ENCODE peak calls at places on chromosomes 1 and 21, in nine cellular contexts. I is uterus; F is mesendoderm; V is upper lobe of right lung; O is right atrium auricular region; J is CD8-positive, alpha-beta T cell; M is WERI-Rb-1; N is aorta; C is CD4-positive, CD25-positive, alpha-beta regulatory T cell. Q is an unnamed sample.
A peak's percentile ranks its signal among the peaks of the same experiment; 100 is the strongest.

GRCh38 chr1:197981546-197981945 is 64.4 kb downstream of the LHX9 start:
- DNase-seq in I (no peak), F (no peak), V (no peak), O (no peak), J (no peak), M (no peak), N (no peak), C (no peak), Q (no peak)

GRCh38 chr21:17818158-17819113 is 720 bp downstream of the C21orf91 start:
- DNase-seq in I (peak; percentile 26), F (peak; percentile 73), V (peak; percentile 79), O (no peak), J (peak; percentile 79), M (peak; percentile 27), N (peak; percentile 88), C (peak; percentile 69), Q (no peak)

GRCh38 chr1:12658531-12659453 is 14.9 kb downstream of the AADACL4 start:
- DNase-seq in I (peak; percentile 68), F (peak; percentile 87), V (peak; percentile 67), O (peak; percentile 85), J (peak; percentile 83), M (peak; percentile 79), N (peak; percentile 87), C (peak; percentile 66), Q (peak; percentile 63)

GRCh38 chr1:12678350-12678749 is 34.5 kb downstream of the AADACL4 start:
- DNase-seq in I (no peak), F (no peak), V (no peak), O (no peak), J (no peak), M (no peak), N (no peak), C (no peak), Q (no peak)

GRCh38 chr1:200625381-200625824 is 4.9 kb upstream of the KIF14 start:
- DNase-seq in I (no peak), F (peak; percentile 22), V (no peak), O (no peak), J (no peak), M (no peak), N (no peak), C (peak; percentile 64), Q (no peak)

GRCh38 chr1:222995230-222995580 is 147.8 kb downstream of the TLR5 start:
- DNase-seq in I (no peak), F (peak; percentile 75), V (no peak), O (no peak), J (no peak), M (no peak), N (no peak), C (no peak), Q (no peak)

GRCh38 chr1:66503841-66504470 is 30.0 kb upstream of the SGIP1 start:
- DNase-seq in I (peak; percentile 14), F (peak; percentile 73), V (no peak), O (no peak), J (no peak), M (peak; percentile 62), N (no peak), C (peak; percentile 48), Q (no peak)

GRCh38 chr1:151494741-151495281 is 16.4 kb upstream of the CGN start:
- DNase-seq in I (no peak), F (peak; percentile 85), V (no peak), O (no peak), J (no peak), M (no peak), N (no peak), C (no peak), Q (no peak)

GRCh38 chr1:53446051-53446450 is 13.1 kb upstream of the DMRTB1 start:
- DNase-seq in I (no peak), F (no peak), V (no peak), O (no peak), J (no peak), M (no peak), N (no peak), C (no peak), Q (no peak)

GRCh38 chr1:114702699-114703098 is 7.4 kb upstream of the AMPD1 start:
- DNase-seq in I (no peak), F (no peak), V (no peak), O (no peak), J (no peak), M (no peak), N (no peak), C (no peak), Q (no peak)

GRCh38 chr1:114703242-114703641 is 7.9 kb upstream of the AMPD1 start:
- DNase-seq in I (no peak), F (no peak), V (no peak), O (no peak), J (no peak), M (no peak), N (no peak), C (no peak), Q (no peak)

GRCh38 chr1:114712987-114713386 is 3.6 kb downstream of the NRAS start:
- DNase-seq in I (no peak), F (no peak), V (no peak), O (no peak), J (no peak), M (no peak), N (no peak), C (no peak), Q (no peak)

GRCh38 chr1:114710360-114710759 is 6.2 kb downstream of the NRAS start:
- DNase-seq in I (no peak), F (no peak), V (no peak), O (no peak), J (no peak), M (no peak), N (no peak), C (no peak), Q (no peak)

GRCh38 chr1:114707604-114708003 is 9.0 kb downstream of the NRAS start:
- DNase-seq in I (no peak), F (no peak), V (no peak), O (no peak), J (no peak), M (no peak), N (no peak), C (no peak), Q (no peak)
- H3K36me3 ChIP-seq in I (no peaks in the 10 kb centered on the region), F (peaks cover 9% of the 10 kb centered on the region), V (peaks cover 75% of the 10 kb centered on the region), O (peaks cover 58% of the 10 kb centered on the region), J (peaks cover 24% of the 10 kb centered on the region), M (peaks cover 62% of the 10 kb centered on the region), N (no peaks in the 10 kb centered on the region), C (peaks cover 67% of the 10 kb centered on the region), Q (no peaks in the 10 kb centered on the region)

GRCh38 chr1:112672842-112673241 is 1.6 kb upstream of the MOV10 start:
- DNase-seq in I (no peak), F (no peak), V (no peak), O (no peak), J (no peak), M (no peak), N (no peak), C (no peak), Q (no peak)
- H3K36me3 ChIP-seq in I (no peaks in the 10 kb centered on the region), F (no peaks in the 10 kb centered on the region), V (peaks cover 41% of the 10 kb centered on the region), O (peaks cover 22% of the 10 kb centered on the region), J (peaks cover 14% of the 10 kb centered on the region), M (peaks cover 26% of the 10 kb centered on the region), N (no peaks in the 10 kb centered on the region), C (peaks cover 31% of the 10 kb centered on the region), Q (peaks cover 3% of the 10 kb centered on the region)

GRCh38 chr1:116265931-116266863 is 106.8 kb upstream of the ATP1A1 start:
- DNase-seq in I (no peak), F (no peak), V (no peak), O (no peak), J (no peak), M (peak; percentile 59), N (no peak), C (no peak), Q (no peak)
- H3K36me3 ChIP-seq in I (no peaks in the 10 kb centered on the region), F (no peaks in the 10 kb centered on the region), V (no peaks in the 10 kb centered on the region), O (no peaks in the 10 kb centered on the region), J (no peaks in the 10 kb centered on the region), M (no peaks in the 10 kb centered on the region), N (no peaks in the 10 kb centered on the region), C (no peaks in the 10 kb centered on the region), Q (no peaks in the 10 kb centered on the region)

DNA sequence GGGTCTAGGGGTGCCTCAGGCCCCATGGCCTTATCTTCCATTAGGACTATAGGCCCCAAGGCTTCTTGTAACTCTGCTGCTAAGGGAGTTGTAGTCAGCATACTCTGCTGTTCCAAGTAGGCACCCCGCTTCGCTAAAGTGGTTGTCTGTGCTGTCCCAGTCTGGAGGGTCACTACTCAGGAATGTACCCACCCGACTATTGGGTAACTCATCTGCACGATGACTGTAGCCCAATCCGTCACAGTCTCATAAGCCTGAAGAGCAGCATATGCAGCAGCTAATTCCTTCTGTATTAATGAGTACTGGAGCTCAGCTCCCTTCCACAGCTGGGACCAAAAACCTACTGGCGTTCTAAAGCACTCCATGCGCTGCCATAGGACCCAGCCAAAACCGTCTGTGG is 111.0 kb downstream of the GDAP2 start:
- DNase-seq in I (no peak), F (no peak), V (no peak), O (no peak), J (no peak), M (no peak), N (no peak), C (no peak), Q (no peak)
- H3K36me3 ChIP-seq in I (no peaks in the 10 kb centered on the region), F (no peaks in the 10 kb centered on the region), V (no peaks in the 10 kb centered on the region), O (no peaks in the 10 kb centered on the region), J (no peaks in the 10 kb centered on the region), M (no peaks in the 10 kb centered on the region), N (no peaks in the 10 kb centered on the region), C (no peaks in the 10 kb centered on the region), Q (no peaks in the 10 kb centered on the region)